ENCODE peak calls at places on chromosomes 13 and 19, in seven cellular contexts. I is sigmoid colon; A is psoas muscle; G is tibial artery; E is Panc1; T is CD8-positive, alpha-beta memory T cell; M is IMR-90. X is an unnamed sample. For H3K4me1, the result is how much of the 10 kb centered on the place peaks cover.

GRCh38 chr19:43739836-43740235 is 14.9 kb downstream of the SMG9 start:
- DNase-seq in I (no peak), A (no peak), G (no peak), E (no peak), T (no peak), M (no peak), X (no peak)

GRCh38 chr19:43765109-43765876 is 10.5 kb upstream of the SMG9 start:
- DNase-seq in I (peak), A (peak), G (peak), E (no peak), T (peak), M (peak), X (no peak)

GRCh38 chr13:80668452-80668851 is 327.5 kb upstream of the SPRY2 start:
- DNase-seq in I (no peak), A (no peak), G (no peak), E (no peak), T (no peak), M (no peak), X (no peak)

GRCh38 chr19:9850235-9850959 is 15.3 kb downstream of the PIN1 start:
- DNase-seq in I (no peak), A (no peak), G (no peak), E (no peak), T (no peak), M (no peak), X (no peak)

GRCh38 chr13:41544824-41545707 is 87.7 kb downstream of the RGCC start:
- DNase-seq in I (no peak), A (no peak), G (no peak), E (no peak), T (no peak), M (peak), X (no peak)

GRCh38 chr19:34316247-34316646 is 48.7 kb upstream of the GPI start:
- DNase-seq in I (peak), A (no peak), G (no peak), E (no peak), T (no peak), M (no peak), X (no peak)

GRCh38 chr13:110610955-110611595 is 4.3 kb upstream of the NAXD start:
- DNase-seq in I (no peak), A (no peak), G (no peak), E (no peak), T (no peak), M (peak), X (no peak)

GRCh38 chr19:35669566-35669965 is 3.2 kb downstream of the UPK1A start:
- DNase-seq in I (no peak), A (no peak), G (no peak), E (no peak), T (no peak), M (no peak), X (no peak)

GRCh38 chr13:91284335-91284734 is 63.2 kb upstream of the MIR17HG start:
- DNase-seq in I (no peak), A (no peak), G (no peak), E (no peak), T (no peak), M (no peak), X (no peak)

GRCh38 chr19:883661-884211 is 9.3 kb downstream of the MED16 start:
- DNase-seq in I (no peak), A (peak), G (no peak), E (no peak), T (no peak), M (no peak), X (no peak)

GRCh38 chr19:543912-544608 is at the start of gene GZMM:
- DNase-seq in I (no peak), A (no peak), G (no peak), E (no peak), T (peak), M (no peak), X (no peak)

GRCh38 chr13:35865341-35866240 is 265.6 kb downstream of the DCLK1 start:
- DNase-seq in I (no peak), A (no peak), G (no peak), E (no peak), T (no peak), M (no peak), X (no peak)

GRCh38 chr13:95246292-95247082 is 54.8 kb downstream of the ABCC4 start:
- DNase-seq in I (no peak), A (no peak), G (no peak), E (no peak), T (no peak), M (no peak), X (no peak)

GRCh38 chr13:111011899-111012298 is 97.0 kb upstream of the ANKRD10 start:
- DNase-seq in I (no peak), A (no peak), G (no peak), E (no peak), T (no peak), M (no peak), X (no peak)

GRCh38 chr19:10782795-10783194 is 53.2 kb downstream of the TMED1 start:
- DNase-seq in I (no peak), A (no peak), G (peak), E (no peak), T (no peak), M (no peak), X (no peak)

GRCh38 chr19:15249912-15250634 is 17.8 kb upstream of the EPHX3 start:
- DNase-seq in I (peak), A (peak), G (peak), E (no peak), T (no peak), M (peak), X (peak)

GRCh38 chr13:110531671-110532083 is 29.8 kb downstream of the RAB20 start:
- DNase-seq in I (peak), A (no peak), G (no peak), E (no peak), T (no peak), M (no peak), X (no peak)

GRCh38 chr13:26575244-26575643 is 17.8 kb downstream of the WASF3 start:
- DNase-seq in I (no peak), A (no peak), G (no peak), E (no peak), T (no peak), M (peak), X (no peak)

GRCh38 chr13:44218501-44219240 is 155.0 kb upstream of the SERP2 start:
- DNase-seq in I (peak), A (peak), G (peak), E (no peak), T (no peak), M (no peak), X (no peak)

GRCh38 chr13:94181461-94182107 is 297.9 kb downstream of the DCT start:
- DNase-seq in I (no peak), A (no peak), G (no peak), E (no peak), T (no peak), M (no peak), X (no peak)

GRCh38 chr19:20776083-20777076 is at the start of gene ZNF66:
- DNase-seq in I (peak), A (peak), G (peak), E (peak), T (peak), M (peak), X (peak)

GRCh38 chr19:15432018-15432494 is 13.3 kb upstream of the AKAP8L start:
- DNase-seq in I (peak), A (no peak), G (no peak), E (no peak), T (no peak), M (no peak), X (peak)

GRCh38 chr13:41581884-41582547 is 124.7 kb downstream of the RGCC start:
- DNase-seq in I (no peak), A (no peak), G (no peak), E (no peak), T (no peak), M (no peak), X (no peak)

GRCh38 chr13:48567521-48568331 is 34.8 kb upstream of the RCBTB2 start:
- DNase-seq in I (no peak), A (no peak), G (no peak), E (no peak), T (no peak), M (no peak), X (no peak)

GRCh38 chr13:93144031-93144430 is 82.6 kb upstream of the GPC6 start:
- DNase-seq in I (no peak), A (no peak), G (no peak), E (no peak), T (no peak), M (no peak), X (no peak)

GRCh38 chr13:24023073-24023472 is 125.8 kb upstream of the C1QTNF9B start:
- DNase-seq in I (no peak), A (no peak), G (no peak), E (no peak), T (no peak), M (no peak), X (no peak)

GRCh38 chr13:37645181-37645580 is 46.6 kb upstream of the POSTN start:
- DNase-seq in I (no peak), A (no peak), G (no peak), E (no peak), T (no peak), M (no peak), X (no peak)

GRCh38 chr13:21297452-21297851 is 121.0 kb downstream of the MRPL57 start:
- DNase-seq in I (no peak), A (no peak), G (no peak), E (no peak), T (no peak), M (no peak), X (no peak)
- H3K27ac ChIP-seq in I (peak), A (no peak), G (peak), E (peak), T (no peak), M (no peak), X (peak)

GRCh38 chr19:14114439-14114838 is 3.1 kb downstream of the PRKACA start:
- DNase-seq in I (no peak), A (no peak), G (no peak), E (no peak), T (no peak), M (no peak), X (no peak)
- H3K4me1 ChIP-seq in I (half or more), A (half or more), G (half or more), E (under half), T (under half), M (under half), X (under half)

DNA sequence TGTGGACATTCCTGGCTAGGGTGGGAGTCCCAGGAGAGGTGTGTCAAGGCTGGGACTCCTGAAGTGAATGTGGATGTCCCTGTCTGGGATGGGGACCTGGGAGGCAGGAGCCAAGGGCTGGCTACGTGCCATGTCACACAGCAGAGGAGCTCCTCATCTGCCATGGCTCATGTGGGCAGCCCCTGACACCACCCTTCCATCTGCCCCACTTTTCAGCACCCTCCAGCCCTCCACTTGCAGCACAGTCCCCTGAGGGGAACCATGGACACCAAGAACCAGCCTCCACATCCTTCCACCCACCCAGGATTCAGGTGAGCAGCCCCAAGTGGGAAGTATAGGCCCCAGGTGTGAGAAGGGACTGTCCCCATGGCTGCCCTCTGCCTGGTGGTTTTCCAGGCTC is 1.7 kb downstream of the ZNF446 start:
- DNase-seq in I (no peak), A (no peak), G (no peak), E (no peak), T (no peak), M (no peak), X (no peak)
- H3K27ac ChIP-seq in I (no peak), A (no peak), G (peak), E (no peak), T (no peak), M (no peak), X (peak)

GRCh38 chr19:45046355-45046754 is 7.5 kb downstream of the CLASRP start:
- DNase-seq in I (no peak), A (no peak), G (no peak), E (no peak), T (no peak), M (no peak), X (no peak)
- H3K4me1 ChIP-seq in I (half or more), A (half or more), G (under half), E (under half), T (under half), M (under half), X (under half)

GRCh38 chr19:6387372-6387771 is 5.6 kb downstream of the GTF2F1 start:
- DNase-seq in I (no peak), A (no peak), G (no peak), E (no peak), T (no peak), M (no peak), X (no peak)
- H3K27ac ChIP-seq in I (no peak), A (no peak), G (no peak), E (no peak), T (no peak), M (no peak), X (no peak)

DNA sequence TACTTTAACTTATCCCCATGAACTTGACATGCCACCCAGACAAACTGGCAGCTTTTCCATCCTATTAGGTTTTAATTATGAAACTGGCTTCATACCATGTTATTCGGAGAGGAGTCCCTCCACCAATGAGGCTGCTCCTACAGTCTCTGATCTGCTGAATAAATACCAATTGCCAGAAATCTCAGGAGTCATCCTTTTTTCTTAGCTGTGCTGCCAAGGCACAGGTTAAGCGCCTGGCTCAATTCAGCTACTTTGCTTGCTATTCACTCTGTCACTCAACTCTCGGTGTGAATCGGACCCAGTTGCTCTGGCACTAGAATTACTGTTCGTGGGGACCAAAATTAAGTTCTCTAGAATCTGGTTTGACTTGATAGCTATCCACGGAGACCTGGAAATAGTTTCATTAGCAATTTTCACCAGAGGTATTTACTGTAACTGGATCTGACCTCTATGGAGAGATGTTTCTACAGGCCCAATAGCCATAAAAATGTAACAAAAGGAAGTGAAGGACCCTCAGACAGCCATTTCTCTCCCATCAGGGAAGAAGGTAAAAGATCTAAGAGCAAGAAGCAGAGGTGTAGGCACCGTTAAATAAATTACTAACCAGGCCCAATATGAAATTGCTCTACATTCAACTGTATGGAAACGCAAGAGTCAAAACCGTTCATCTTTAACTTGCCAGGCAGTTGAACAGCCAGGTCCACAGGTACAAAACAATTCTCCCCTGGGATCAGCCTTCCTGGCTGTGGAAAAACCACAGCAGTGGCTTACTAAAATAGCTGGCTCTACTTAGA is 5.4 kb downstream of the ZC3H4 start:
- DNase-seq in I (no peak), A (no peak), G (no peak), E (no peak), T (no peak), M (peak), X (peak)
- H3K4me1 ChIP-seq in I (half or more), A (half or more), G (under half), E (under half), T (under half), M (under half), X (under half)

GRCh38 chr13:51331354-51331861 is 8.1 kb upstream of the SERPINE3 start:
- DNase-seq in I (no peak), A (no peak), G (no peak), E (no peak), T (no peak), M (no peak), X (no peak)
- H3K27ac ChIP-seq in I (no peak), A (no peak), G (no peak), E (no peak), T (no peak), M (no peak), X (no peak)

GRCh38 chr13:98525852-98526512 is 50.9 kb downstream of the STK24 start:
- DNase-seq in I (peak), A (no peak), G (no peak), E (no peak), T (no peak), M (no peak), X (no peak)

GRCh38 chr13:98529171-98529570 is 47.7 kb downstream of the STK24 start:
- DNase-seq in I (peak), A (no peak), G (no peak), E (no peak), T (no peak), M (no peak), X (no peak)

GRCh38 chr13:98525452-98525851 is 51.5 kb downstream of the STK24 start:
- DNase-seq in I (peak), A (no peak), G (no peak), E (no peak), T (no peak), M (no peak), X (no peak)

GRCh38 chr13:98528663-98529064 is 48.2 kb downstream of the STK24 start:
- DNase-seq in I (peak), A (peak), G (no peak), E (no peak), T (no peak), M (peak), X (no peak)

DNA sequence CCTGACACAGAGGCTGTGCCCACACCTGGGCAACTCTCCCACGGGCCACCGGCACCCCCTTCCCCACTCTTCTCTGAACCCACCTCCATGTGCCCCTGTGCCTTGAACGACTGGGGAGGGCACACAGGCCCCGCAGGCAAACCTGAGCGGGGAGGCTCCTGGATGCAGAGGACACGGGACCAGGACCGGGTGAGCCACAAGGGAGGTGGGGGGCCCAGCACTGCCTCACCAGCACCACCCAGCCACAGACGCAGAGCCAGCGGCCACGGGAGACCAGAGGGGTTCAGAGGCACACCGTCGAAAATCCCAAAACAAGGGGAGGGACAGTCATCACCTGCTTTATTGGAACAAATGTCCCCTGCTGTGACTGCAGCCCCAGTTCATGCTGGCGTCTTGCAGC is 49.4 kb downstream of the STK24 start:
- DNase-seq in I (peak), A (no peak), G (no peak), E (no peak), T (no peak), M (no peak), X (no peak)
- H3K4me1 ChIP-seq in I (half or more), A (half or more), G (half or more), E (under half), T (half or more), M (under half), X (under half)

DNA sequence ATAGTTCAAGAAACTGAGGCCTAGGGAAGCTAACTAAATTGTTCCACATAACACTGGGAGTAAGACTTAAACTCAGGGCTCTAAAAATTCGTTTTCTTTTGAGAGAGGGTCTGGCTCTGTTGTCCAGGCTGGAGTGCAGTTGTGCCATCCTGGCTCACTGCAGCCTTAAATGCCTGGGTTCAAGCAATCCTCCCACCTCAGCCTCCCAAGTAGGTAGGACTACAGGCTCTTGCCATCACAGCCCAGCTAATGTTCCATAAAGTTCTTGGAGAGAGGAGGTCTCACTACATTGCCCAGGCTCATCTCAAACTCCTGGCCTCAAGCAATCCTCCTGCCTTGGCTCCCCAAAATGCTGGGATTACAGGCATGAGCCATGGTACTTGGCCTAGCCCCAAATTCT is 10.7 kb downstream of the ZMYM5 start:
- DNase-seq in I (no peak), A (no peak), G (no peak), E (no peak), T (no peak), M (no peak), X (no peak)
- H3K27ac ChIP-seq in I (no peak), A (no peak), G (no peak), E (no peak), T (no peak), M (no peak), X (no peak)

DNA sequence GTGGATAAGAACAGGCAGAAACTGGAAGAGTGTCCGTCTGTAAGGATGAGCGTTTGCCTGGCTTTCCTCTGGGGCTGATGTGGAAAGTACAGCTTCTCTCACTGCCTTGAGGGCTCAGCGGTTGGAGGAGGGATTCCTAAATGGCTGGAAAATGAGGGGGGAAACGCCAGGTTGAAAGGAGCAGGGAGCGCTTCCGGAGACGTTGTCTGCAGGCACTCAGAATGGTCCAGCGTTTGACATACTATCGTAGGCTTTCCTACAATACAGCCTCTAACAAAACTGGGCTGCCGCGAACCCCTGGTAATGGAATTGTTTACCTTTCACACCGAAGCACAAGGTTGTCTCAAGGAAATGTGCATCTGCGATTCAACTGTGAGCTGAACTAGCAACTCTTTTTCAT is 39.9 kb downstream of the MRPL57 start:
- DNase-seq in I (no peak), A (no peak), G (no peak), E (no peak), T (no peak), M (no peak), X (no peak)
- H3K4me1 ChIP-seq in I (under half), A (under half), G (under half), E (under half), T (under half), M (under half), X (under half)